ENCODE peak calls at places on chromosomes 7 and 10, in four cellular contexts. C, G, U and F are unnamed samples.

GRCh38 chr7:377069-378040 is 87.4 kb downstream of the FOXL3 start:
- DNase-seq in C (no peak), G (no peak), U (no peak), F (no peak)

GRCh38 chr7:142485617-142486226 is 227.9 kb upstream of the PRSS58 start:
- DNase-seq in C (peak; percentile 48), G (no peak), U (peak; percentile 28), F (no peak)

GRCh38 chr7:124800386-124800785 is 34.8 kb upstream of the GPR37 start:
- DNase-seq in C (no peak), G (no peak), U (no peak), F (peak; percentile 11)

GRCh38 chr7:115546790-115547189 is 483.8 kb downstream of the TFEC start:
- DNase-seq in C (no peak), G (no peak), U (no peak), F (no peak)

GRCh38 chr10:17819836-17820235 is 10.7 kb downstream of the MRC1 start:
- DNase-seq in C (no peak), G (no peak), U (no peak), F (no peak)

GRCh38 chr7:79980376-79980775 is 154.3 kb upstream of the GNAI1 start:
- DNase-seq in C (no peak), G (no peak), U (no peak), F (no peak)

GRCh38 chr10:94420516-94420915 is 18.2 kb downstream of the TBC1D12 start:
- DNase-seq in C (no peak), G (no peak), U (no peak), F (no peak)

GRCh38 chr7:74612015-74612829 is 45.3 kb upstream of the GTF2I start:
- DNase-seq in C (no peak), G (peak; percentile 59), U (no peak), F (peak; percentile 65)

GRCh38 chr7:32357535-32358277 is 132.5 kb downstream of the LSM5 start:
- DNase-seq in C (no peak), G (no peak), U (no peak), F (peak; percentile 19)

GRCh38 chr10:33334839-33335549 is 527 bp upstream of the NRP1 start:
- DNase-seq in C (peak; percentile 58), G (peak; percentile 89), U (peak; percentile 91), F (peak; percentile 83)

GRCh38 chr10:64079341-64079740 is 558.1 kb downstream of the REEP3 start:
- DNase-seq in C (no peak), G (no peak), U (no peak), F (no peak)

GRCh38 chr10:3774018-3774813 is 10.8 kb downstream of the KLF6 start:
- DNase-seq in C (no peak), G (peak; percentile 37), U (peak; percentile 86), F (peak; percentile 32)

GRCh38 chr7:78018541-78019456 is 220.2 kb downstream of the PHTF2 start:
- DNase-seq in C (peak; percentile 17), G (peak; percentile 57), U (peak; percentile 68), F (peak; percentile 43)

GRCh38 chr10:109902992-109903947 is 20.0 kb downstream of the XPNPEP1 start:
- DNase-seq in C (no peak), G (no peak), U (peak; percentile 39), F (no peak)

GRCh38 chr7:27697861-27698430 is 35.3 kb upstream of the HIBADH start:
- DNase-seq in C (peak; percentile 9), G (no peak), U (peak; percentile 41), F (no peak)

GRCh38 chr7:44310221-44310848 is 15.1 kb downstream of the CAMK2B start:
- DNase-seq in C (no peak), G (no peak), U (peak; percentile 11), F (no peak)

GRCh38 chr10:132319853-132320669 is 11.9 kb upstream of the LRRC27 start:
- DNase-seq in C (peak; percentile 50), G (peak; percentile 90), U (peak; percentile 91), F (no peak)